ENCODE peak calls at places on chromosomes 13 and 19, in five cellular contexts. Y is PC-3, V is neuronal stem cell, T is HCT116, C is K562. S is an unnamed sample. For H3K4me1, the result is how much of the 10 kb centered on the place peaks cover.

GRCh38 chr13:89755729-89756492 is 1591.6 kb upstream of the MIR17HG start:
- DNase-seq in V (no peak), C (no peak), T (no peak), Y (no peak), S (no peak)

GRCh38 chr13:98537740-98538139 is 39.2 kb downstream of the STK24 start:
- DNase-seq in C (no peak), Y (no peak), V (no peak), T (no peak), S (no peak)

GRCh38 chr13:85019121-85019520 is 780.1 kb downstream of the SLITRK6 start:
- DNase-seq in Y (no peak), T (no peak), C (no peak), V (no peak), S (no peak)

GRCh38 chr19:41325947-41326706 is 16.2 kb downstream of the CCDC97 start:
- DNase-seq in V (no peak), C (peak), T (no peak), Y (peak), S (peak)

GRCh38 chr13:64314286-64314685 is 2898.6 kb upstream of the PCDH20 start:
- DNase-seq in T (no peak), V (no peak), Y (peak), C (no peak), S (no peak)

GRCh38 chr13:31997641-31998040 is 33.9 kb upstream of the FRY start:
- DNase-seq in Y (no peak), T (no peak), C (no peak), V (no peak), S (no peak)

GRCh38 chr19:3565177-3565576 is 7.6 kb upstream of the HMG20B start:
- DNase-seq in V (no peak), C (peak), Y (peak), T (peak), S (no peak)

GRCh38 chr19:47340477-47341208 is 8.5 kb upstream of the DHX34 start:
- DNase-seq in V (no peak), Y (no peak), C (no peak), T (no peak), S (no peak)

GRCh38 chr19:49988433-49988832 is 27.5 kb upstream of the SIGLEC11 start:
- DNase-seq in Y (peak), T (no peak), C (no peak), V (no peak), S (no peak)

GRCh38 chr19:18412610-18413239 is 6.5 kb upstream of the SSBP4 start:
- DNase-seq in T (no peak), Y (no peak), C (no peak), V (no peak), S (no peak)

GRCh38 chr19:15194938-15195337 is 5.9 kb downstream of the NOTCH3 start:
- DNase-seq in C (no peak), T (no peak), Y (no peak), V (no peak), S (no peak)

GRCh38 chr19:2191456-2191931 is 27.8 kb downstream of the DOT1L start:
- DNase-seq in Y (no peak), V (no peak), T (no peak), C (no peak), S (no peak)
- H3K4me1 ChIP-seq in Y (under half), V (under half), T (under half), C (half or more), S (under half)

GRCh38 chr13:76216729-76217128 is 580.6 kb downstream of the LMO7 start:
- DNase-seq in C (no peak), T (no peak), V (no peak), Y (no peak), S (no peak)
- H3K9ac ChIP-seq in C (no peak), T (no peak), V (no peak), Y (no peak), S (no peak)

GRCh38 chr19:5955638-5955935 is 22.4 kb downstream of the RANBP3 start:
- DNase-seq in Y (no peak), T (no peak), C (no peak), V (no peak), S (no peak)

GRCh38 chr19:5956728-5957127 is 21.2 kb downstream of the RANBP3 start:
- DNase-seq in T (no peak), Y (no peak), C (no peak), V (no peak), S (no peak)

GRCh38 chr19:5958074-5958850 is 19.7 kb downstream of the RANBP3 start:
- DNase-seq in T (no peak), V (no peak), C (no peak), Y (no peak), S (no peak)

GRCh38 chr19:5956323-5956722 is 21.6 kb downstream of the RANBP3 start:
- DNase-seq in T (no peak), C (no peak), Y (no peak), V (no peak), S (no peak)

DNA sequence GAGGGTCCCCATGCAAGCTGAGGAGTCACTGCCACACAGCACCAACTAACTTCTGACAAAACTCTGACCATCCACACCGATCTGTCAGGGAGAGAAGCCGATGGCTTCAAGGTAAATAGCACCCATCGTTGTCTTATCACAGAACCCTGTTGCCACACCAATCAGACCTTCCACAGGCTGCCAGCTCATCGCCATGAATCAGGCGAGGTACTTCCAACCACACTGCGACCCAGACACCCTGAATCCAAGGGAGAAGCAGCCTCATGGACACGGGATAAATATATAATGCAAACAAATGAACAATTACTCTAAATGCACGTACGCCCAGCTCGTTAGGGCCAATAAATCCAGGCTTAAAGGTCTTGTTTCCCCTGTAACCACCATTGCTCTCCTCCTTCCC is 20.8 kb downstream of the RANBP3 start:
- DNase-seq in Y (no peak), T (no peak), V (no peak), C (no peak), S (no peak)
- H3K4me1 ChIP-seq in Y (under half), T (under half), V (under half), C (half or more), S (under half)

DNA sequence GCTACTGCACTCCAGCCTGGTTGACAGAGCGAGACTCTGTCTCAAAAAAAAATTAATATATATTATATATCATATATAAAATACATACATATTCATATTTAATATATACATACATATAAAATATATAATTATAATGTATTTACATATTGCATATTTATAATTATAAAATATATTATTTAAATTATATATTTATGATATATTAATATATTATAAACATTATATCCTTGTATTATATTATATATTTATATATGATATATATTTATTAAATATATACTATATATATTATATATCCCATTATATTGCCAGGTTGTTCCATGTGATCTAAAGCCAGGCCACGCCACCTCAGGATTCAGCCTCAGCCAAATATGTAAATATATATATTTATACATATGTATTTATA is 9.7 kb downstream of the BRME1 start:
- DNase-seq in C (no peak), T (no peak), V (no peak), Y (no peak), S (no peak)
- H3K9ac ChIP-seq in C (no peak), T (no peak), V (no peak), Y (no peak), S (no peak)

S was measured in endothelial cell of umbilical vein.